ENCODE peak calls at places on chromosomes 3 and 15, in five cellular contexts. One of them, this sample, is unnamed.

GRCh38 chr15:62770752-62771151 is 271.8 kb upstream of the TPM1 start:
- DNase-seq in mesendoderm: no peak
- DNase-seq in endothelial cell of umbilical vein: no peak
- DNase-seq in colonic mucosa: no peak
- DNase-seq in fibroblast of lung: peak
- DNase-seq in this sample: no peak

GRCh38 chr3:181709537-181710279 is 2.0 kb upstream of the SOX2 start:
- DNase-seq in mesendoderm: peak
- DNase-seq in endothelial cell of umbilical vein: peak
- DNase-seq in colonic mucosa: peak
- DNase-seq in fibroblast of lung: peak
- DNase-seq in this sample: peak

GRCh38 chr3:23806322-23807160 is 786 bp downstream of the UBE2E1 start:
- DNase-seq in mesendoderm: no peak
- DNase-seq in endothelial cell of umbilical vein: peak
- DNase-seq in colonic mucosa: peak
- DNase-seq in fibroblast of lung: peak
- DNase-seq in this sample: peak

GRCh38 chr3:171462224-171462623 is 2.0 kb upstream of the TNIK start:
- DNase-seq in mesendoderm: peak
- DNase-seq in endothelial cell of umbilical vein: no peak
- DNase-seq in colonic mucosa: no peak
- DNase-seq in fibroblast of lung: no peak
- DNase-seq in this sample: peak

GRCh38 chr3:4982773-4983738 is 3.8 kb downstream of the BHLHE40 start:
- DNase-seq in mesendoderm: no peak
- DNase-seq in endothelial cell of umbilical vein: peak
- DNase-seq in colonic mucosa: no peak
- DNase-seq in fibroblast of lung: no peak
- DNase-seq in this sample: peak

GRCh38 chr15:94670436-94671034 is 439.2 kb downstream of the MCTP2 start:
- DNase-seq in mesendoderm: peak
- DNase-seq in endothelial cell of umbilical vein: peak
- DNase-seq in colonic mucosa: no peak
- DNase-seq in fibroblast of lung: peak
- DNase-seq in this sample: no peak

GRCh38 chr3:111733154-111733553 is 125.9 kb upstream of the PHLDB2 start:
- DNase-seq in mesendoderm: no peak
- DNase-seq in endothelial cell of umbilical vein: no peak
- DNase-seq in colonic mucosa: no peak
- DNase-seq in fibroblast of lung: no peak
- DNase-seq in this sample: no peak

GRCh38 chr15:80780416-80781221 is 1.4 kb downstream of the CEMIP start:
- DNase-seq in mesendoderm: peak
- DNase-seq in endothelial cell of umbilical vein: peak
- DNase-seq in colonic mucosa: peak
- DNase-seq in fibroblast of lung: peak
- DNase-seq in this sample: peak

GRCh38 chr3:156317457-156317856 is 197.1 kb downstream of the KCNAB1 start:
- DNase-seq in mesendoderm: peak
- DNase-seq in endothelial cell of umbilical vein: peak
- DNase-seq in colonic mucosa: no peak
- DNase-seq in fibroblast of lung: peak
- DNase-seq in this sample: no peak

GRCh38 chr15:36484038-36484778 is 95.2 kb upstream of the CDIN1 start:
- DNase-seq in mesendoderm: no peak
- DNase-seq in endothelial cell of umbilical vein: no peak
- DNase-seq in colonic mucosa: no peak
- DNase-seq in fibroblast of lung: peak
- DNase-seq in this sample: no peak

GRCh38 chr15:51621917-51622268 is 678 bp downstream of the DMXL2 start:
- DNase-seq in mesendoderm: peak
- DNase-seq in endothelial cell of umbilical vein: peak
- DNase-seq in colonic mucosa: peak
- DNase-seq in fibroblast of lung: peak
- DNase-seq in this sample: peak

GRCh38 chr3:94460914-94461313 is 398.1 kb downstream of the NSUN3 start:
- DNase-seq in mesendoderm: peak
- DNase-seq in endothelial cell of umbilical vein: no peak
- DNase-seq in colonic mucosa: no peak
- DNase-seq in fibroblast of lung: no peak
- DNase-seq in this sample: no peak
- H3K4me3 ChIP-seq in mesendoderm: no peak
- H3K4me3 ChIP-seq in endothelial cell of umbilical vein: no peak
- H3K4me3 ChIP-seq in colonic mucosa: no peak
- H3K4me3 ChIP-seq in fibroblast of lung: no peak
- H3K4me3 ChIP-seq in this sample: no peak

GRCh38 chr15:75349851-75350588 is 3.2 kb downstream of the NEIL1 start:
- DNase-seq in mesendoderm: no peak
- DNase-seq in endothelial cell of umbilical vein: no peak
- DNase-seq in colonic mucosa: peak
- DNase-seq in fibroblast of lung: no peak
- DNase-seq in this sample: no peak

GRCh38 chr15:75348034-75348562 is 1.3 kb downstream of the NEIL1 start:
- DNase-seq in mesendoderm: no peak
- DNase-seq in endothelial cell of umbilical vein: peak
- DNase-seq in colonic mucosa: no peak
- DNase-seq in fibroblast of lung: no peak
- DNase-seq in this sample: no peak

GRCh38 chr15:75346796-75347221 is at the start of gene NEIL1:
- DNase-seq in mesendoderm: peak
- DNase-seq in endothelial cell of umbilical vein: peak
- DNase-seq in colonic mucosa: peak
- DNase-seq in fibroblast of lung: peak
- DNase-seq in this sample: peak

GRCh38 chr15:75348563-75349350 is 1.9 kb downstream of the NEIL1 start:
- DNase-seq in mesendoderm: peak
- DNase-seq in endothelial cell of umbilical vein: peak
- DNase-seq in colonic mucosa: no peak
- DNase-seq in fibroblast of lung: no peak
- DNase-seq in this sample: peak

DNA sequence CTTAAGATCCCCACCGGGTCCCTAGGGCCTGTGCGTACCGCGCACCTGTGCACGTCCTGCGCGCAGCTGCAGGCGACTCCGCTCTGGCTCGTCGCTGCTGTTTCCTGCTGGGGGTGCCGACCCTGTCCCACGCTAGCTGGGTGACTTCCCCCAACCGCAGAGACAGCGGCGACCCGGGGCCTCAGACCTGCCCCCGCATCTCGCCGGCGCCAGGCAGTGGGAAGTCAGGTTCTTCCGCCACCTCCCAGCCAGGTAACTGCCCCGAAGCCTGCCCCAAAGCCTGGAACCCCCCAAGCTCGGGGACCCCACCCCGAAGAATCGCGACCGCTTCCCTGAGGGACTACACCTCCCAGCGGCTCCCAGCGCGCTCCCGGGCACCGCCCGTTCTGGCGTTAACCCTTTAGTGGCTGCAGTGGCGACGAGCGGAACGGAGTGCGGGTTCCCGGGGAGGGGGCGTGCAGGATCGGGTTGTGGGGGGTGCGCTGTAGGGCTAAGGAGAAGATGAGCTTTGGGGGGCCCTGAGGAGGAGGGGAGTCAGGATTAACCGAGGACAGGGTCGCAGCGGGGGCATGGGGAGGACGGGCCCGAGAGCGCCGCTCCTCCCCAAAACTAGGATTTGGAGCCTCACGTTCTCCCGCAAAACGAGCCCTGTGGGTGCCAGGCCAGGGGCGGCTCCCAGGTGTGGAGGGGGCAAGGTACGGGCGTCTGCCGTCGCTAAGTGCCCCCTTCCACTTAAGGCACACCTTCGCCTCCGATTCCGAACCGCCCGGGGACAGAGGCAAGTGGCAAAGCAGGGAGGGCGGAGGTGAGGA is 589 bp downstream of the NEIL1 start:
- DNase-seq in mesendoderm: peak
- DNase-seq in endothelial cell of umbilical vein: peak
- DNase-seq in colonic mucosa: peak
- DNase-seq in fibroblast of lung: peak
- DNase-seq in this sample: peak
- H3K9ac ChIP-seq in mesendoderm: peak
- H3K9ac ChIP-seq in endothelial cell of umbilical vein: peak
- H3K9ac ChIP-seq in colonic mucosa: peak
- H3K9ac ChIP-seq in fibroblast of lung: peak
- H3K9ac ChIP-seq in this sample: peak

GRCh38 chr3:134797816-134798451 is 2.9 kb downstream of the EPHB1 start:
- DNase-seq in mesendoderm: no peak
- DNase-seq in endothelial cell of umbilical vein: no peak
- DNase-seq in colonic mucosa: no peak
- DNase-seq in fibroblast of lung: no peak
- DNase-seq in this sample: peak

GRCh38 chr3:134795776-134796312 is 784 bp downstream of the EPHB1 start:
- DNase-seq in mesendoderm: peak
- DNase-seq in endothelial cell of umbilical vein: no peak
- DNase-seq in colonic mucosa: no peak
- DNase-seq in fibroblast of lung: peak
- DNase-seq in this sample: peak

GRCh38 chr3:134796313-134797079 is 1.4 kb downstream of the EPHB1 start:
- DNase-seq in mesendoderm: peak
- DNase-seq in endothelial cell of umbilical vein: peak
- DNase-seq in colonic mucosa: no peak
- DNase-seq in fibroblast of lung: peak
- DNase-seq in this sample: peak

GRCh38 chr3:134798681-134799311 is 3.7 kb downstream of the EPHB1 start:
- DNase-seq in mesendoderm: no peak
- DNase-seq in endothelial cell of umbilical vein: no peak
- DNase-seq in colonic mucosa: no peak
- DNase-seq in fibroblast of lung: no peak
- DNase-seq in this sample: peak

GRCh38 chr3:134797080-134797801 is 2.2 kb downstream of the EPHB1 start:
- DNase-seq in mesendoderm: peak
- DNase-seq in endothelial cell of umbilical vein: no peak
- DNase-seq in colonic mucosa: no peak
- DNase-seq in fibroblast of lung: no peak
- DNase-seq in this sample: peak
- H3K4me3 ChIP-seq in mesendoderm: no peak
- H3K4me3 ChIP-seq in endothelial cell of umbilical vein: no peak
- H3K4me3 ChIP-seq in colonic mucosa: no peak
- H3K4me3 ChIP-seq in fibroblast of lung: peak
- H3K4me3 ChIP-seq in this sample: peak

DNA sequence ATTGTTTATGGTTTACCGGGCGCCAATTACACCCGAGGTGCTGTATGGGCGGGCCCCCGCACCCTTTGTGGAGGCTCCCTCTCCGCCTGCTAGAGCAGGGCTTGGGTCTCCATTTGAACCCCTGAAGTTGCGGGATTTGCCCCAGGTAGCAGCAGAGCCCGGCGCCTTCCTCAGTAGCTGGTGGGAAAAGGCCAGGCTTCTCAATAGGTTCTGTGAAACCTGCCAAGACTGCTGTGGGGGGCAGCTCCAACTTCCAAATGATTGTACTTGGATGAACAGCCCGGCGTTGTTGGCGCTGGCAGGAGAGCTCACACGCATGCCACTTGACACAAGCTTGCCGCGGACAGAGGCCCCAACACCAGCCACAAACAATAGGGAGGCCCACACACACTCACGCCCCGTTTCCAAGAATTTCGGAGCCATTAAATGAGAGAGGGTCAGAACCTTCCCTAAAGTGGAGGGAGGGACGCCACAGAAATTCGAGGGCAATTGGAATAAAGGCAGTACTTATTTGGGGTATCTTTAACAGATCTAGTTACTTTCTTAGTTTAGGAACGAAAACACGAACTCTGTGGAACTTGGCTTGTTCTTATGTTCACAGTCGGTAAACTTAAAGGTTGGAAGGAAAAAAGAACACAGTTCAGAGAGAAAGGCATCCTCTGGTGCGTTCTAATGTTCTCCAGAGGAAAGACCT is 1.4 kb downstream of the EPHB3 start:
- DNase-seq in mesendoderm: peak
- DNase-seq in endothelial cell of umbilical vein: no peak
- DNase-seq in colonic mucosa: no peak
- DNase-seq in fibroblast of lung: no peak
- DNase-seq in this sample: peak
- H3K9ac ChIP-seq in mesendoderm: peak
- H3K9ac ChIP-seq in endothelial cell of umbilical vein: no peak
- H3K9ac ChIP-seq in colonic mucosa: peak
- H3K9ac ChIP-seq in fibroblast of lung: no peak
- H3K9ac ChIP-seq in this sample: peak

DNA sequence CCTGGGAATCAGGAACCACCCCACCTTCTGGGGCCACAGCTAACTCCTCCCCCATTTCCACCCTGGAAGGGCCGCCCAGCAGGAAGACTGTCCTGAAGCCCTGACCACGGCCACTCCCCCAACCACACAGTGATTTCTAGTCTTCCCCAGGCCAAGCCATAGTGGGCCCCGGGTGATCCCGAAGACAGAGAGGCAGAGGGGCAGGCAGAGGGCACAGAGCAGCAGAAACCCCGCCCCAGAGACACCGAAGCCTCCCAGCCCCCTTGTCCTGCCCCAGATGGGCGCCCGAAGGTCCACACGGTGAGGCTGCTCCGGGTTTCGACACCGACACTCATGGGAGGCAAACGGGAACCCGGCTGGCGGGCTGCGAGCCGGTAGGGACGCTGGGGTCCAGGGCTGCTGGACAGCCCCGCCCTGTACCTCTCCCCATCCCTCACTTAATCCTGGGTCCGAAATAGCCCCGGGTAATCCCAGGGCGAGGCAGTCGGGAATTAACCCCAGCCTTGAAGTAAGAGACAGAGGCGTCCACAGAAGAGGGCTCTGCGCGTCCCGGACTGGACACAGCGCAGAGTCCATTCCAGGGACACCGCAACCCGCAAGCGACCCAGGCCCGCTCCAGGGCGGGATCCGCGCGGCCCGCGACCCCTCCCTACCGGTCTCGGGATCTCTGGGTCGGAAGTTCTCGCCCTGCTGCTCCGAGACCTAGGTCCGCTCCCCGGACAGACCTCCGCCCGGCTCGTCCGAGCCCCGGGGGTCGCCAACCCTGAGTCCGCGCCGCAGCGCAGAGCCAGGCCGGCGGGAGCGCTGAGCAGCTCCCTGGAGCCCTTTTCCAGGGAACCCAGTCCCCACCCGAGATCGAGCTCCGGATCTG is 138.2 kb downstream of the NUP210 start:
- DNase-seq in mesendoderm: peak
- DNase-seq in endothelial cell of umbilical vein: no peak
- DNase-seq in colonic mucosa: peak
- DNase-seq in fibroblast of lung: no peak
- DNase-seq in this sample: peak
- H3K4me3 ChIP-seq in mesendoderm: peak
- H3K4me3 ChIP-seq in endothelial cell of umbilical vein: no peak
- H3K4me3 ChIP-seq in colonic mucosa: peak
- H3K4me3 ChIP-seq in fibroblast of lung: no peak
- H3K4me3 ChIP-seq in this sample: peak

GRCh38 chr15:49427369-49427768 is 4.3 kb downstream of the FGF7 start:
- DNase-seq in mesendoderm: no peak
- DNase-seq in endothelial cell of umbilical vein: no peak
- DNase-seq in colonic mucosa: no peak
- DNase-seq in fibroblast of lung: no peak
- DNase-seq in this sample: no peak
- H3K9ac ChIP-seq in mesendoderm: no peak
- H3K9ac ChIP-seq in endothelial cell of umbilical vein: no peak
- H3K9ac ChIP-seq in colonic mucosa: no peak
- H3K9ac ChIP-seq in fibroblast of lung: no peak
- H3K9ac ChIP-seq in this sample: no peak

DNA sequence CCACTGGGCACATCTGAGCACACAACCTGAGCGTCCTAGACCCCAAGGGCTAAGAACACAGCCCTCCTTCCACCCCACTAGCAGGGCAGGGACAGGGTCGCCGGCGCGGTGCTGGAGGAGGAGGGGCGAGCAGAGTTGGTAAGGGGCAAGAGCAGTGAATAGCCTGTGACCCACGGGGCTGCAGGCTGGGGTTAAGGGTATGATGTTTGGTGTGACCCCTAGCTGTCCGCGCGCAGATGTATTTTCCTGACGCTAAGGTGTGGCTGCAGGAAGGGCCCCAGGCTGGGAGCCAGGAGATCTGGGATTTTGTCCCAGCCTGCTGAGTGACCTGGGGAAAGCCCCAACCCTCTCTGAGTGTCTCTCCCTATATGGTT is 1.3 kb upstream of the C15orf39 start:
- DNase-seq in mesendoderm: no peak
- DNase-seq in endothelial cell of umbilical vein: no peak
- DNase-seq in colonic mucosa: no peak
- DNase-seq in fibroblast of lung: no peak
- DNase-seq in this sample: no peak
- H3K4me3 ChIP-seq in mesendoderm: no peak
- H3K4me3 ChIP-seq in endothelial cell of umbilical vein: no peak
- H3K4me3 ChIP-seq in colonic mucosa: peak
- H3K4me3 ChIP-seq in fibroblast of lung: no peak
- H3K4me3 ChIP-seq in this sample: peak

This sample was measured in endodermal cell.